ENCODE peak calls at places on chromosomes 16 and 17, in six cellular contexts. O, H, N, J, B and R are unnamed samples.

GRCh38 chr17:21194210-21194609 is 19.8 kb downstream of the TMEM11 start:
- DNase-seq in O (peak; percentile 30), H (no peak), N (no peak), J (no peak), B (no peak), R (no peak)

GRCh38 chr17:73371285-73371684 is 59.5 kb upstream of the CDC42EP4 start:
- DNase-seq in O (peak; percentile 94), H (no peak), N (no peak), J (peak; percentile 71), B (no peak), R (no peak)

GRCh38 chr17:73800893-73801292 is 156.6 kb upstream of the SDK2 start:
- DNase-seq in O (no peak), H (no peak), N (no peak), J (no peak), B (no peak), R (no peak)

GRCh38 chr17:73492802-73493139 is 151.5 kb downstream of the SDK2 start:
- DNase-seq in O (no peak), H (no peak), N (no peak), J (no peak), B (no peak), R (no peak)

GRCh38 chr16:87461466-87461975 is 31.3 kb downstream of the ZCCHC14 start:
- DNase-seq in O (peak; percentile 54), H (no peak), N (peak; percentile 83), J (no peak), B (no peak), R (peak; percentile 95)

GRCh38 chr16:8372141-8372540 is 218.2 kb downstream of the TMEM114 start:
- DNase-seq in O (no peak), H (no peak), N (no peak), J (no peak), B (no peak), R (no peak)

GRCh38 chr17:64037802-64038201 is 17.4 kb upstream of the ICAM2 start:
- DNase-seq in O (no peak), H (no peak), N (no peak), J (no peak), B (no peak), R (no peak)

GRCh38 chr16:4570688-4571321 is 14.7 kb downstream of the C16orf96 start:
- DNase-seq in O (no peak), H (no peak), N (no peak), J (no peak), B (no peak), R (no peak)

GRCh38 chr16:58661199-58661830 is 23.3 kb downstream of the SLC38A7 start:
- DNase-seq in O (peak; percentile 95), H (no peak), N (no peak), J (peak; percentile 62), B (peak; percentile 69), R (peak; percentile 52)

GRCh38 chr17:9905902-9906301 is 831 bp upstream of the RCVRN start:
- DNase-seq in O (peak; percentile 68), H (no peak), N (peak; percentile 53), J (no peak), B (no peak), R (no peak)

GRCh38 chr17:37744633-37744927 is 279 bp downstream of the HNF1B start:
- DNase-seq in O (no peak), H (no peak), N (no peak), J (no peak), B (no peak), R (no peak)

GRCh38 chr17:37744961-37745800 is at the start of gene HNF1B:
- DNase-seq in O (no peak), H (no peak), N (no peak), J (no peak), B (no peak), R (peak; percentile 81)

GRCh38 chr17:37746617-37747016 is 1.8 kb upstream of the HNF1B start:
- DNase-seq in O (no peak), H (no peak), N (no peak), J (no peak), B (no peak), R (no peak)

GRCh38 chr17:37747222-37747621 is 2.4 kb upstream of the HNF1B start:
- DNase-seq in O (no peak), H (no peak), N (no peak), J (no peak), B (no peak), R (no peak)

DNA sequence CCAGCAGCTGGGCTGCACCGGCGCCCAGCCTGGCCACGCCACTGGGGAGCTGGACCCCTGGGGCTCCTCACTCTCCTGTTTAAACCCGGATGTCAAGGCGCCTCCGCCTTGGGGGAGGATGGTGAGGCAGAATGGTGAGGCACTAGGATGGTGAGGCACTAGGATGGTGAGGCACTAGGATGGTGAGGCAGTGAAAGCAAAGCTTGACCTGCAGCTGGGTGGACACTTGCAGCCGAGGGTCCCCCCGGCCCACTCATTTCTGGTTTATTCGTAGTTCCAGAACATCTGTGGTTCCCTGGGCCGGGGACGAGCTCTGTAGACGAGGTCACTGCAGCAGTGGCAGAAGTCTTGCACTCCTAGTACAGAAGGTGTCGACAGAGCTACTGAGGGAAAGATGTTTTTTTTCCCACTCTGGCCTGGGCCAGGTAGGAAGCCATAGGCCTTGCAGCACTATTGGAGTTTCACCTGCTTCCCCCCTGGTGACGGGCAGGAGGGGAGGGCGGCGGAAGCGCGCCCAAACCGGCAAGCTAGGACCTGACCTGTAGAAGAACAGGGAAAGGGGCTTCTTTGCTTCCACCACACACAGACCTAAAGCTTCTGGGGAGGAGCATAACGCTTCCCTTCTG is 1.1 kb upstream of the HNF1B start:
- DNase-seq in O (no peak), H (no peak), N (no peak), J (no peak), B (no peak), R (peak; percentile 48)
- H3K4me3 ChIP-seq in O (no peak overlapping the region), H (no peak overlapping the region), N (no peak overlapping the region), J (no peak overlapping the region), B (no peak overlapping the region), R (peak overlapping the region; percentile 59)

GRCh38 chr17:75262112-75262606 is 480 bp downstream of the MRPS7 start:
- DNase-seq in O (peak; percentile 65), H (no peak), N (no peak), J (no peak), B (no peak), R (peak; percentile 26)
- H3K4me3 ChIP-seq in O (peak overlapping the region; percentile 97), H (peak overlapping the region; percentile 94), N (peak overlapping the region; percentile 98), J (peak overlapping the region; percentile 93), B (peak overlapping the region; percentile 85), R (peak overlapping the region; percentile 87)

DNA sequence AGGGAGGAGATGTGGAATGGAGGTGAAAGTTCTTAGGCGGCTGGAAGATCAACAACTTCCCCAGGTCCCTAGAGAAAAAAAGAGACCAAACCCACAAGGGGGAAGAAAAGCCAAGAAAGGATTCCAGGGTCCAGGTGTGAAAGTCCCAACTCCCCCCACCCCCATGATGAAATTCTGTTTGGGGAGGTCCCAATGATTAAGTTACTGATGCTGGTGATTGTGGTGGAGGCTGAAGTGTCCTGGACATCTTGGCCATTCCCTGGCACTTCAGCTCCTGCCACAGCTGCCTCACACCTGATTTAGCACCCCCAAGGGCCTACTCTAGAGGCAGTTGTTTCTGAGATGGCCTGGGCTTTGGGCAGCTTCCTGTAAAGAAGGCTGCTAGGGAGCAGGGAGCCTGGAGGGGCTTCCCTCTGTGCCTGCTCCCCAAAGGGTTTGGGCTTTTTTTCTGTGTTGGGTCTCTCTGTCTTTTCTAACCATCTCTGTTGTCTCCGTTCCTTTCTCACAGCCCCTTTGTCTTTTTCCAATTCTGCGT is 13.1 kb downstream of the HOXB4 start:
- DNase-seq in O (no peak), H (no peak), N (no peak), J (no peak), B (no peak), R (no peak)
- H3K4me3 ChIP-seq in O (peak overlapping the region; percentile 82), H (no peak overlapping the region), N (peak overlapping the region; percentile 62), J (no peak overlapping the region), B (peak overlapping the region; percentile 36), R (no peak overlapping the region)

DNA sequence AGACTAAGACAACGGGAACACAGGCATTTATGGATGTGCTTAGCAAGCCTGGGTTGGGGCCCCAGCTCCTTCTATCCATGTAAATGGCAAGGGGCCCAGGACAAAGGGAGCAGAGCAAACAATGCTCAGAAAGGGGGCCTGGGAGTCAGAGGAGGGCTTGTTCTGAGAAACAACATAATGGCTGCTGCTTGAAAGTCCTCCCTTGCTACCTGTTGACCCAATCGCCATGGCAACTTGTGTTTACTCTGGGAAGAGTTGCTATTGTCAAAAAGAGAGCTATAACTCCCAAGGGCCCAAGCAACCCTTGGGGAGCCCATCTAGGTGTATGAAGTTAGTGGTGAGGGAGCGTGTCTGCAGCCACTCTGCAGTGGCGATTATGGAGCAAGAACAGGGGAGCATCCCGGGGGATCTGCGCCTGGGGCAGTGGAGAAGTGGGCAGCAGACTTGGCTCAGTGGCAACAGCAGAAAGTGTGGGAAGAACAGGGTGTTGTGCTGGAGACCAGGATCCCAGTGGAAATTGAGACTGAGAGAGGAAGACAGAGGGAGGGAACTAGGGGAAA is 118.7 kb upstream of the NLRP1 start:
- DNase-seq in O (no peak), H (no peak), N (no peak), J (no peak), B (peak; percentile 25), R (no peak)
- H3K4me3 ChIP-seq in O (no peak overlapping the region), H (no peak overlapping the region), N (no peak overlapping the region), J (no peak overlapping the region), B (no peak overlapping the region), R (no peak overlapping the region)

DNA sequence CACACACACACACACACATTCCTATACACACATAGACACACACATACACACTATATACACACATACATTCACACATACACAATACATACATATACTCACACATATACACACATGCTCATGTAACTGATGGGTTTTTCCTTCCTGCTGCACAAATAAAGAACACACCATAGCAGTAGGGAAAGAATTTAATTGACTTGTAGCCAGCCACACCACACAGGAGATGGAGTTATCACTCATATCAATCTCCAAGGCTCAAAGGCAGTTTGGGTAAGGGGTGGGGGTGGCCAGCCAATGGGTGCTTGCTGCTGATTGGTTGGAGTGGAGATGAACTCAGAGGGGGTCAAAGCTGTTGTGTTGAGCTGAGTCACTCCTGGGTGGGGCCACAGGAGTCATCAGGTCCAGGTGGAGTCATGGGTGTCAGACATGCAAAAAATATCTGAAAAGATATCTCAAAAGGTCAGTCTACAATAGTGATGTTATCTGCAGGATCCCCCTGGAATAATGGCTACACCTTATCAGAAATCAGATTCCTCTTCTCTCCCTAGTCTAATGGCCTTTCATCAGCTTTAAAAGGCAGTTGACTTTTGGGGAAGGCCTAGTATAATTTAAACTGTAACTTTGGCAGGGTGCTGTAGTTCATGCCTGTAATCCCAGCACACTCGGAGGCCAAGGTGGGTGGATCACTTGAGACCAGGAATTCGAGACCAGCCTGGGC is 46.1 kb downstream of the WSB1 start:
- DNase-seq in O (peak; percentile 46), H (no peak), N (peak; percentile 33), J (no peak), B (no peak), R (no peak)
- H3K4me3 ChIP-seq in O (no peak overlapping the region), H (no peak overlapping the region), N (no peak overlapping the region), J (no peak overlapping the region), B (no peak overlapping the region), R (no peak overlapping the region)

GRCh38 chr17:43399839-43400328 is 1.1 kb downstream of the ARL4D start:
- DNase-seq in O (no peak), H (no peak), N (peak; percentile 70), J (no peak), B (no peak), R (no peak)
- H3K4me3 ChIP-seq in O (peak overlapping the region; percentile 88), H (no peak overlapping the region), N (peak overlapping the region; percentile 87), J (peak overlapping the region; percentile 83), B (peak overlapping the region; percentile 63), R (no peak overlapping the region)